ENCODE peak calls at places on chromosomes 3 and 15, in seven cellular contexts. N, F, B, C, K, I and S are unnamed samples.

GRCh38 chr3:143957447-143957846 is 14.2 kb upstream of the DIPK2A start:
- ATAC-seq in C (no peak), F (no peak), B (no peak), N (no peak), K (no peak), I (no peak), S (no peak)

GRCh38 chr15:70132148-70132547 is 34.4 kb upstream of the TLE3 start:
- ATAC-seq in C (no peak), I (no peak), N (peak; percentile 87), F (peak; percentile 94), K (no peak), B (no peak), S (peak; percentile 65)

GRCh38 chr3:152076148-152076547 is 192.6 kb upstream of the MBNL1 start:
- ATAC-seq in I (peak; percentile 57), N (no peak), C (no peak), K (no peak), B (no peak), F (no peak), S (no peak)

GRCh38 chr3:88369767-88370166 is 220.0 kb downstream of the C3orf38 start:
- ATAC-seq in C (no peak), I (no peak), N (no peak), K (no peak), F (no peak), B (no peak), S (no peak)

GRCh38 chr15:68075764-68076385 is 21.8 kb downstream of the PIAS1 start:
- ATAC-seq in N (no peak), C (no peak), F (no peak), K (no peak), I (no peak), B (no peak), S (no peak)

GRCh38 chr3:61991706-61992105 is 381.6 kb downstream of the FEZF2 start:
- ATAC-seq in K (no peak), N (no peak), I (no peak), B (no peak), C (no peak), F (peak; percentile 91), S (no peak)

GRCh38 chr3:71011565-71012287 is 571.8 kb downstream of the FOXP1 start:
- ATAC-seq in B (no peak), C (no peak), N (no peak), F (no peak), K (no peak), I (peak; percentile 25), S (no peak)

GRCh38 chr3:120506828-120507774 is 56.3 kb upstream of the FSTL1 start:
- ATAC-seq in I (peak; percentile 88), B (no peak), F (peak; percentile 38), C (no peak), K (peak; percentile 73), N (peak; percentile 90), S (peak; percentile 57)

GRCh38 chr3:110344897-110345767 is 726.5 kb upstream of the NECTIN3 start:
- ATAC-seq in I (no peak), B (no peak), C (no peak), K (no peak), N (peak; percentile 19), F (no peak), S (no peak)

GRCh38 chr15:87599616-87600015 is 656.9 kb downstream of the NTRK3 start:
- ATAC-seq in K (no peak), I (no peak), C (no peak), N (no peak), F (no peak), B (no peak), S (no peak)

GRCh38 chr3:81544385-81544784 is 217.1 kb downstream of the GBE1 start:
- ATAC-seq in N (no peak), C (no peak), K (no peak), F (no peak), B (no peak), I (no peak), S (no peak)

GRCh38 chr3:161293381-161293780 is 72.3 kb downstream of the NMD3 start:
- ATAC-seq in F (no peak), N (no peak), C (no peak), B (no peak), K (peak; percentile 47), I (no peak), S (no peak)

GRCh38 chr3:15708882-15709677 is 88.7 kb downstream of the ANKRD28 start:
- ATAC-seq in C (no peak), I (no peak), N (no peak), F (no peak), B (no peak), K (no peak), S (no peak)

GRCh38 chr15:67543348-67543718 is 830 bp downstream of the MAP2K5 start:
- ATAC-seq in C (no peak), N (no peak), B (no peak), I (peak; percentile 54), K (peak; percentile 3), F (peak; percentile 5), S (peak; percentile 18)

GRCh38 chr3:28575748-28576589 is 227.3 kb upstream of the AZI2 start:
- ATAC-seq in B (no peak), C (no peak), F (peak; percentile 85), K (no peak), I (peak; percentile 79), N (peak; percentile 84), S (peak; percentile 50)

GRCh38 chr3:50269977-50270413 is 1.0 kb downstream of the SEMA3B start:
- ATAC-seq in F (no peak), K (no peak), C (no peak), I (peak; percentile 42), B (no peak), N (no peak), S (no peak)

GRCh38 chr15:73282567-73283200 is 86.1 kb downstream of the HCN4 start:
- ATAC-seq in N (no peak), I (no peak), C (no peak), B (no peak), K (no peak), F (peak; percentile 75), S (no peak)

GRCh38 chr3:71127463-71128243 is 455.9 kb downstream of the FOXP1 start:
- ATAC-seq in F (peak; percentile 29), C (peak; percentile 58), B (no peak), N (peak; percentile 55), K (no peak), I (no peak), S (no peak)

GRCh38 chr15:72229947-72230196 is 1.1 kb downstream of the PKM start:
- ATAC-seq in C (no peak), K (no peak), I (no peak), N (no peak), B (no peak), F (no peak), S (no peak)

GRCh38 chr3:50336452-50337174 is 4.0 kb downstream of the RASSF1 start:
- ATAC-seq in F (peak; percentile 0), K (peak; percentile 39), B (peak; percentile 38), C (peak; percentile 36), I (peak; percentile 46), N (no peak), S (no peak)

GRCh38 chr3:125410922-125411321 is 35.8 kb upstream of the ZNF148 start:
- ATAC-seq in I (no peak), K (peak; percentile 22), N (no peak), F (no peak), B (no peak), C (no peak), S (no peak)

GRCh38 chr15:77002436-77002835 is 7.5 kb downstream of the PSTPIP1 start:
- ATAC-seq in C (no peak), K (no peak), N (no peak), B (no peak), I (no peak), F (no peak), S (no peak)

GRCh38 chr15:66770518-66771350 is 68.7 kb downstream of the SMAD6 start:
- ATAC-seq in I (no peak), N (no peak), C (no peak), K (no peak), B (no peak), F (no peak), S (no peak)

GRCh38 chr15:78950906-78951840 is 6.3 kb upstream of the CTSH start:
- ATAC-seq in C (peak; percentile 25), F (peak; percentile 40), I (peak; percentile 62), K (peak; percentile 81), B (no peak), N (peak; percentile 48), S (no peak)

GRCh38 chr3:107775958-107776357 is 253.2 kb downstream of the BBX start:
- ATAC-seq in F (no peak), I (no peak), N (no peak), C (no peak), B (no peak), K (no peak), S (no peak)

GRCh38 chr3:121601212-121601812 is 8.1 kb downstream of the FBXO40 start:
- ATAC-seq in C (no peak), K (no peak), F (peak; percentile 80), B (no peak), N (no peak), I (no peak), S (no peak)

GRCh38 chr3:149494022-149494758 is 19.7 kb downstream of the TM4SF4 start:
- ATAC-seq in F (peak; percentile 58), I (peak; percentile 71), N (peak; percentile 85), B (no peak), K (peak; percentile 90), C (no peak), S (peak; percentile 78)

GRCh38 chr3:188939799-188940198 is 232.0 kb upstream of the TPRG1 start:
- ATAC-seq in F (no peak), N (no peak), B (no peak), K (no peak), C (no peak), I (no peak), S (no peak)

GRCh38 chr3:42222942-42223693 is 42.9 kb downstream of the CCK start:
- ATAC-seq in N (peak; percentile 28), I (no peak), K (no peak), C (no peak), B (no peak), F (peak; percentile 10), S (no peak)

GRCh38 chr3:11240496-11240895 is 31.7 kb upstream of the ATG7 start:
- ATAC-seq in I (no peak), B (no peak), K (no peak), N (no peak), C (peak; percentile 49), F (no peak), S (no peak)